ENCODE peak calls at places on chromosomes 4 and X, in five cellular contexts. V is lower lobe of right lung, B is thoracic aorta, Z is heart left ventricle, R is HL-60. F is an unnamed sample.

GRCh38 chrX:69093960-69094935 is 71.0 kb downstream of the PJA1 start:
- DNase-seq in V (no peak), B (no peak), Z (no peak), R (peak; percentile 44), F (peak; percentile 70)

GRCh38 chr4:3392319-3392718 is 49.4 kb upstream of the HGFAC start:
- DNase-seq in V (no peak), B (no peak), Z (no peak), R (no peak), F (no peak)

GRCh38 chr4:152974732-152975614 is 38.9 kb downstream of the FHDC1 start:
- DNase-seq in V (no peak), B (no peak), Z (no peak), R (no peak), F (no peak)

GRCh38 chr4:122246551-122246950 is 94.4 kb downstream of the BLTP1 start:
- DNase-seq in V (no peak), B (no peak), Z (no peak), R (no peak), F (no peak)

GRCh38 chr4:2284934-2285664 is 23.2 kb upstream of the MXD4 start:
- DNase-seq in V (peak; percentile 23), B (no peak), Z (peak; percentile 37), R (no peak), F (peak; percentile 52)

GRCh38 chr4:162229670-162230069 is 65.9 kb upstream of the FSTL5 start:
- DNase-seq in V (no peak), B (no peak), Z (no peak), R (no peak), F (no peak)

GRCh38 chrX:1466971-1467561 is 14.4 kb upstream of the ASMTL start:
- DNase-seq in V (no peak), B (no peak), Z (peak; percentile 58), R (peak; percentile 51), F (no peak)

GRCh38 chrX:53281321-53281822 is at the start of gene IQSEC2:
- DNase-seq in V (peak; percentile 86), B (peak; percentile 7), Z (peak; percentile 88), R (peak; percentile 49), F (peak; percentile 77)

GRCh38 chr4:7427326-7428260 is 7.1 kb downstream of the PSAPL1 start:
- DNase-seq in V (no peak), B (no peak), Z (peak; percentile 42), R (no peak), F (no peak)

GRCh38 chr4:3041192-3042142 is 32.9 kb downstream of the HTT-AS start:
- DNase-seq in V (peak; percentile 79), B (no peak), Z (peak; percentile 79), R (peak; percentile 68), F (no peak)

GRCh38 chr4:73675623-73676022 is 55.4 kb upstream of the RASSF6 start:
- DNase-seq in V (no peak), B (no peak), Z (no peak), R (no peak), F (no peak)

GRCh38 chrX:68490644-68491043 is 8.2 kb upstream of the YIPF6 start:
- DNase-seq in V (no peak), B (no peak), Z (no peak), R (no peak), F (peak; percentile 39)

GRCh38 chr4:88286897-88287296 is 2.5 kb upstream of the PPM1K start:
- DNase-seq in V (no peak), B (no peak), Z (no peak), R (no peak), F (peak; percentile 15)

GRCh38 chrX:40573763-40574162 is 7.0 kb upstream of the ATP6AP2 start:
- DNase-seq in V (no peak), B (no peak), Z (no peak), R (peak; percentile 43), F (peak; percentile 17)

GRCh38 chr4:184252136-184253071 is 34.7 kb upstream of the ENPP6 start:
- DNase-seq in V (no peak), B (no peak), Z (no peak), R (no peak), F (no peak)

GRCh38 chr4:184757810-184758209 is 23.9 kb upstream of the CENPU start:
- DNase-seq in V (no peak), B (no peak), Z (no peak), R (no peak), F (no peak)

GRCh38 chrX:72532371-72532770 is 40.3 kb downstream of the HDAC8 start:
- DNase-seq in V (no peak), B (no peak), Z (no peak), R (no peak), F (no peak)

GRCh38 chr4:137238456-137238855 is 293.8 kb downstream of the PCDH18 start:
- DNase-seq in V (no peak), B (no peak), Z (no peak), R (no peak), F (no peak)

GRCh38 chr4:145345401-145345800 is 136.3 kb upstream of the SMAD1 start:
- DNase-seq in V (no peak), B (no peak), Z (no peak), R (no peak), F (no peak)

GRCh38 chrX:17590892-17591740 is 146.2 kb upstream of the SCML1 start:
- DNase-seq in V (peak; percentile 48), B (no peak), Z (peak; percentile 60), R (peak; percentile 52), F (peak; percentile 77)

GRCh38 chr4:98491862-98492554 is 166.4 kb downstream of the TSPAN5 start:
- DNase-seq in V (no peak), B (no peak), Z (no peak), R (no peak), F (no peak)

GRCh38 chrX:24025741-24026402 is 1.1 kb downstream of the KLHL15 start:
- DNase-seq in V (no peak), B (no peak), Z (no peak), R (peak; percentile 19), F (peak; percentile 86)

GRCh38 chr4:166994686-166995085 is 239.6 kb downstream of the SPOCK3 start:
- DNase-seq in V (no peak), B (no peak), Z (no peak), R (no peak), F (no peak)

GRCh38 chr4:159498371-159499115 is 395.7 kb downstream of the RAPGEF2 start:
- DNase-seq in V (no peak), B (no peak), Z (no peak), R (no peak), F (no peak)

GRCh38 chrX:107748490-107748889 is 27.1 kb downstream of the TSC22D3 start:
- DNase-seq in V (no peak), B (no peak), Z (no peak), R (no peak), F (no peak)

GRCh38 chr4:122045533-122045932 is 93.7 kb upstream of the TRPC3 start:
- DNase-seq in V (peak; percentile 71), B (no peak), Z (no peak), R (peak; percentile 10), F (peak; percentile 85)

GRCh38 chr4:143616771-143617170 is 83.7 kb downstream of the FREM3 start:
- DNase-seq in V (no peak), B (no peak), Z (no peak), R (peak; percentile 21), F (no peak)

GRCh38 chr4:10962246-10962645 is 277.7 kb upstream of the CLNK start:
- DNase-seq in V (no peak), B (no peak), Z (no peak), R (no peak), F (no peak)

GRCh38 chrX:47530054-47530453 is 31.0 kb upstream of the ARAF start:
- DNase-seq in V (no peak), B (no peak), Z (no peak), R (peak; percentile 24), F (no peak)

GRCh38 chr4:76459291-76459723 is 24.3 kb downstream of the SHROOM3 start:
- DNase-seq in V (no peak), B (no peak), Z (no peak), R (no peak), F (peak; percentile 93)

GRCh38 chrX:68867458-68868166 is 38.8 kb downstream of the EFNB1 start:
- DNase-seq in V (peak; percentile 44), B (no peak), Z (no peak), R (peak; percentile 22), F (no peak)

GRCh38 chr4:169100656-169101055 is 90.6 kb upstream of the CBR4 start:
- DNase-seq in V (no peak), B (no peak), Z (no peak), R (no peak), F (no peak)

GRCh38 chr4:85756938-85757337 is 282.0 kb downstream of the ARHGAP24 start:
- DNase-seq in V (no peak), B (no peak), Z (no peak), R (no peak), F (peak; percentile 78)

GRCh38 chr4:104763554-104764210 is 269.0 kb upstream of the CXXC4 start:
- DNase-seq in V (no peak), B (no peak), Z (no peak), R (no peak), F (no peak)

GRCh38 chr4:87009095-87009648 is 74.4 kb downstream of the AFF1 start:
- DNase-seq in V (no peak), B (no peak), Z (no peak), R (peak; percentile 82), F (no peak)

GRCh38 chr4:157004279-157005161 is 32.9 kb upstream of the PDGFC start:
- DNase-seq in V (no peak), B (no peak), Z (no peak), R (no peak), F (peak; percentile 79)

GRCh38 chrX:14673764-14674163 is 144.4 kb downstream of the GLRA2 start:
- DNase-seq in V (no peak), B (no peak), Z (no peak), R (no peak), F (peak; percentile 82)

GRCh38 chrX:66728818-66729271 is 90.0 kb upstream of the EDA2R start:
- DNase-seq in V (peak; percentile 49), B (peak; percentile 1), Z (peak; percentile 28), R (peak; percentile 60), F (peak; percentile 76)
- TF ChIP-seq CTCF in V (peak; percentile 54), B (peak; percentile 60), Z (peak; percentile 60), R (peak; percentile 37), F (peak; percentile 48)

GRCh38 chr4:41339812-41340809 is 83.4 kb downstream of the UCHL1 start:
- DNase-seq in V (no peak), B (no peak), Z (no peak), R (no peak), F (peak; percentile 36)
- H3K4me3 ChIP-seq in V (no peak overlapping the region), B (no peak overlapping the region), Z (no peak overlapping the region), R (no peak overlapping the region), F (no peak overlapping the region)

DNA sequence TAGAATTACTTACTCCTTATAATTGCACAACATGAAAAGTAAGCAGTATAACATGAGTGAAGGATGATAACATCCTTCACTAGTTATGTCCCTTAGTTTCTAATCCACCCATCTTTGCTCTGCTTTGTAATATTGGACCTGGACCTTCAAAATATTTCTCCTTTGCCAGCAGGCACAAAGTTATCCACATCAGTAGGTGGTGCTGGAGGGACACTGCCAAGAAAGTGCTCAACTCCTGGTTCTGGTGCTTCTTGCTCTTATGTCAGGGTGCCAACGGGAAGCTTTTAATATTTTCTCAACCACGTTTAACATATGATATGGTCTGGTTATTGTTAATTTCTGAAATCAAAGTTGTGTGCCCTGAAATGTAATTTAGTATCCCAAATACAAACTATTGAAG is 49.1 kb downstream of the TMEM165 start:
- DNase-seq in V (no peak), B (no peak), Z (no peak), R (no peak), F (peak; percentile 53)
- TF ChIP-seq CTCF in V (no peak), B (no peak), Z (no peak), R (no peak), F (peak; percentile 44)

DNA sequence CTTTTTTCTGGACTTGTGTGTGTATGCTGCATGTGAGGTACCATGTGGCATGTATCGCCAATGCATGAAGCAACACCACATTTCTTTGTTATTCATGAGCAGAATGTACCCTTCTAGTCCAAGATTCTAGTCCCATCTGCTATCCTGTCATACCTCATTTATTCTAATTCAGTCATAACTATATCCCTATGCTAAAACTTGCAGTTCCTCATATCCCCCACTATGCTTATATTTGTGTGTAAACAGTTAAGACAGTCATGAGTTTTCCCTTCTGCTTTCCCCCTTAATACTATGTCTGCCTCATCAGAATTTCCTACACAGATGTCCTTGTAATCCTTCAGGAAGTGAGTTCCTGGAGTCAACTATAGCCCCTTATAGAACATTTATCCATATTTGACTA is 19.7 kb downstream of the OCRL start:
- DNase-seq in V (no peak), B (no peak), Z (no peak), R (no peak), F (no peak)
- H3K4me3 ChIP-seq in V (no peak overlapping the region), B (no peak overlapping the region), Z (no peak overlapping the region), R (no peak overlapping the region), F (no peak overlapping the region)